ENCODE peak calls at places on chromosomes 3 and 15, in seven cellular contexts. V is stromal cell of bone marrow; W is endothelial cell; P is stimulated activated CD8-positive, alpha-beta memory T cell treated with anti-CD3 and anti-CD28 coated beads, Interleukin-15, amount 100 ng/mL, for 1 hour; S is A673; M is CD4-positive, alpha-beta T cell; T is NCI-H1092 treated with DMSO at 0.1 percent for 48 hours. F is an unnamed sample.
A peak's percentile ranks its signal among the peaks of the same experiment; 100 is the strongest.

GRCh38 chr15:31552482-31553099 is 226.0 kb downstream of the KLF13 start:
- DNase-seq in S (no peak), W (no peak), M (no peak), T (no peak), P (no peak), V (no peak), F (no peak)

GRCh38 chr3:16841906-16842709 is 42.6 kb upstream of the PLCL2 start:
- DNase-seq in V (no peak), W (no peak), T (peak; percentile 16), M (peak; percentile 66), P (peak; percentile 53), S (no peak), F (peak; percentile 62)

GRCh38 chr3:38582941-38583645 is 66.4 kb downstream of the SCN5A start:
- DNase-seq in M (no peak), V (no peak), T (no peak), S (no peak), W (no peak), P (no peak), F (no peak)

GRCh38 chr15:39819449-39820016 is 36.9 kb upstream of the FSIP1 start:
- DNase-seq in V (no peak), T (no peak), P (no peak), M (no peak), S (no peak), W (no peak), F (no peak)

GRCh38 chr3:115212615-115213014 is 65.5 kb upstream of the ZBTB20 start:
- DNase-seq in S (no peak), M (no peak), P (no peak), T (no peak), W (no peak), V (no peak), F (no peak)

GRCh38 chr15:60396964-60397771 is 618 bp downstream of the ANXA2 start:
- DNase-seq in V (peak; percentile 66), W (peak; percentile 68), P (no peak), S (peak; percentile 79), M (peak; percentile 40), T (peak; percentile 18), F (peak; percentile 37)

GRCh38 chr3:14424711-14425573 is 22.5 kb downstream of the SLC6A6 start:
- DNase-seq in V (no peak), S (no peak), M (peak; percentile 40), P (no peak), T (no peak), W (no peak), F (peak; percentile 56)

GRCh38 chr3:124510290-124510689 is 220.0 kb upstream of the UMPS start:
- DNase-seq in T (no peak), P (no peak), S (no peak), V (no peak), M (no peak), W (no peak), F (no peak)

GRCh38 chr3:127454968-127455367 is 135.6 kb downstream of the TPRA1 start:
- DNase-seq in M (no peak), T (no peak), P (no peak), W (no peak), V (no peak), S (no peak), F (no peak)

GRCh38 chr3:171951597-171951996 is 87.8 kb upstream of the FNDC3B start:
- DNase-seq in P (no peak), T (no peak), S (no peak), W (no peak), M (no peak), V (no peak), F (no peak)

GRCh38 chr3:51384145-51384729 is 854 bp upstream of the MANF start:
- DNase-seq in W (peak; percentile 38), S (no peak), M (no peak), P (no peak), V (no peak), T (no peak), F (no peak)

GRCh38 chr3:27659279-27660021 is 62.7 kb downstream of the EOMES start:
- DNase-seq in S (peak; percentile 61), P (peak; percentile 16), W (peak; percentile 68), T (peak; percentile 19), M (peak; percentile 23), V (no peak), F (peak; percentile 2)

GRCh38 chr3:152683521-152683999 is 151.4 kb upstream of the P2RY1 start:
- DNase-seq in T (no peak), V (no peak), P (no peak), W (no peak), S (no peak), M (no peak), F (no peak)

GRCh38 chr3:176505878-176506621 is 691.2 kb downstream of the TBL1XR1 start:
- DNase-seq in S (no peak), P (no peak), V (no peak), M (no peak), W (no peak), T (no peak), F (no peak)

GRCh38 chr3:193783166-193783896 is 190.3 kb downstream of the OPA1 start:
- DNase-seq in W (no peak), V (no peak), M (no peak), P (no peak), T (no peak), S (no peak), F (no peak)